ENCODE peak calls at places on chromosomes 11 and 22, in seven cellular contexts. O, I, C, L, S, R and J are unnamed samples.

GRCh38 chr11:128786507-128786906 is 80.6 kb downstream of the KCNJ1 start:
- DNase-seq in S (no peak), L (no peak), R (no peak), I (no peak), O (peak; percentile 19), C (no peak), J (no peak)

GRCh38 chr11:129652828-129653227 is 162.8 kb upstream of the TMEM45B start:
- DNase-seq in R (peak; percentile 59), C (no peak), L (no peak), O (no peak), S (no peak), I (peak; percentile 38), J (no peak)

GRCh38 chr22:29083576-29084566 is 11.0 kb downstream of the KREMEN1 start:
- DNase-seq in C (no peak), S (no peak), O (no peak), L (no peak), R (no peak), I (no peak), J (no peak)

GRCh38 chr22:19891350-19892248 is 36.9 kb upstream of the GNB1L start:
- DNase-seq in I (peak; percentile 87), S (no peak), O (no peak), R (peak; percentile 85), C (peak; percentile 90), L (peak; percentile 74), J (peak; percentile 69)

GRCh38 chr11:61645179-61645868 is 34.9 kb upstream of the DAGLA start:
- DNase-seq in C (no peak), R (no peak), L (no peak), I (no peak), O (no peak), S (no peak), J (no peak)

GRCh38 chr11:75625970-75626691 is 42.7 kb downstream of the MAP6 start:
- DNase-seq in O (no peak), C (no peak), S (no peak), R (no peak), I (peak; percentile 66), L (no peak), J (peak; percentile 78)

GRCh38 chr11:116787436-116787785 is 412 bp downstream of the ZPR1 start:
- DNase-seq in C (no peak), O (no peak), S (no peak), L (no peak), R (no peak), I (no peak), J (no peak)

GRCh38 chr11:115364892-115365291 is 139.3 kb downstream of the CADM1 start:
- DNase-seq in O (no peak), I (no peak), C (no peak), S (no peak), R (no peak), L (no peak), J (no peak)

GRCh38 chr22:30251661-30252226 is 5.2 kb upstream of the LIF start:
- DNase-seq in S (no peak), R (peak; percentile 4), L (no peak), O (no peak), I (peak; percentile 27), C (no peak), J (peak; percentile 74)

GRCh38 chr11:2994336-2994730 is 2.2 kb upstream of the NAP1L4 start:
- DNase-seq in I (no peak), C (no peak), O (no peak), R (no peak), S (no peak), L (no peak), J (no peak)

GRCh38 chr22:37428649-37429586 is 1.6 kb upstream of the ELFN2 start:
- DNase-seq in L (peak; percentile 54), O (peak; percentile 15), S (no peak), R (no peak), C (peak; percentile 88), I (no peak), J (peak; percentile 78)

GRCh38 chr11:86579406-86579731 is 93.0 kb downstream of the ME3 start:
- DNase-seq in C (no peak), I (no peak), O (no peak), L (no peak), R (no peak), S (no peak), J (no peak)

GRCh38 chr11:20599424-20600346 is at the start of gene SLC6A5:
- DNase-seq in S (no peak), C (peak; percentile 75), I (peak; percentile 60), L (peak; percentile 3), R (no peak), O (peak; percentile 25), J (peak; percentile 77)

GRCh38 chr11:18588297-18589252 is at the start of gene UEVLD:
- DNase-seq in R (peak; percentile 77), L (peak; percentile 57), C (peak; percentile 72), O (peak; percentile 44), I (peak; percentile 94), S (peak; percentile 78), J (peak; percentile 94)

GRCh38 chr11:131744847-131745246 is 374.4 kb downstream of the NTM start:
- DNase-seq in O (no peak), S (no peak), L (no peak), C (no peak), R (no peak), I (no peak), J (peak; percentile 30)

GRCh38 chr11:22703561-22703960 is 37.1 kb downstream of the GAS2 start:
- DNase-seq in L (no peak), S (no peak), I (no peak), O (no peak), C (no peak), R (peak; percentile 19), J (no peak)

GRCh38 chr11:47466701-47467250 is 17.8 kb upstream of the RAPSN start:
- DNase-seq in S (peak; percentile 63), O (no peak), C (no peak), I (no peak), L (no peak), R (peak; percentile 87), J (no peak)

GRCh38 chr11:126312903-126313460 is 9.1 kb downstream of the DCPS start:
- DNase-seq in O (no peak), S (no peak), C (no peak), R (no peak), L (no peak), I (no peak), J (no peak)

GRCh38 chr11:2555376-2555775 is 110.6 kb downstream of the KCNQ1 start:
- DNase-seq in O (no peak), L (no peak), I (no peak), S (no peak), R (no peak), C (no peak), J (no peak)

GRCh38 chr11:1130276-1131032 is 27.3 kb upstream of the MUC5AC start:
- DNase-seq in C (peak; percentile 20), O (no peak), R (peak; percentile 90), I (no peak), L (no peak), S (no peak), J (no peak)

GRCh38 chr11:66386171-66387069 is 14.9 kb upstream of the SLC29A2 start:
- DNase-seq in I (peak; percentile 49), R (peak; percentile 81), S (peak; percentile 66), O (peak; percentile 64), L (peak; percentile 80), C (peak; percentile 72), J (peak; percentile 74)

GRCh38 chr11:129769059-129769458 is 46.6 kb upstream of the TMEM45B start:
- DNase-seq in R (no peak), S (no peak), I (no peak), C (no peak), L (no peak), O (no peak), J (no peak)

GRCh38 chr11:90133560-90134145 is 810 bp upstream of the NAALAD2 start:
- DNase-seq in C (no peak), R (no peak), I (no peak), S (no peak), L (no peak), O (no peak), J (no peak)

GRCh38 chr22:42757475-42757874 is 36.8 kb upstream of the A4GALT start:
- DNase-seq in I (no peak), L (no peak), O (no peak), C (peak; percentile 7), R (no peak), S (no peak), J (no peak)

GRCh38 chr22:19679476-19680099 is 34.7 kb upstream of the SEPTIN5 start:
- DNase-seq in I (no peak), S (no peak), R (no peak), C (peak; percentile 56), L (peak; percentile 48), O (no peak), J (peak; percentile 59)

GRCh38 chr22:45731041-45731797 is 59.6 kb downstream of the ATXN10 start:
- DNase-seq in O (no peak), S (no peak), I (no peak), L (no peak), R (no peak), C (no peak), J (peak; percentile 43)

GRCh38 chr11:73293356-73293936 is 14.6 kb upstream of the ARHGEF17 start:
- DNase-seq in I (no peak), C (no peak), L (no peak), R (no peak), O (no peak), S (no peak), J (no peak)

GRCh38 chr22:38844661-38845367 is 986 bp upstream of the NPTXR start:
- DNase-seq in R (no peak), I (no peak), C (no peak), L (no peak), O (no peak), S (no peak), J (no peak)

GRCh38 chr11:122917311-122917710 is 34.8 kb downstream of the JHY start:
- DNase-seq in C (no peak), O (no peak), S (no peak), L (no peak), R (no peak), I (peak; percentile 40), J (no peak)